ENCODE peak calls at places on chromosome X, in four cellular contexts. One of them, this sample, is unnamed.

GRCh38 chrX:143634701-143635442 is 1.0 kb downstream of the SLITRK4 start:
- DNase-seq in SK-N-SH: no peak
- DNase-seq in K562: no peak
- DNase-seq in HepG2: no peak
- DNase-seq in this sample: no peak

GRCh38 chrX:38232287-38232686 is 11.6 kb upstream of the SRPX start:
- DNase-seq in HepG2: no peak
- DNase-seq in K562: no peak
- DNase-seq in SK-N-SH: no peak
- DNase-seq in this sample: no peak

GRCh38 chrX:148043456-148043855 is 62.3 kb downstream of the FMR1NB start:
- DNase-seq in K562: no peak
- DNase-seq in HepG2: no peak
- DNase-seq in SK-N-SH: no peak
- DNase-seq in this sample: no peak

GRCh38 chrX:78321809-78322208 is 5.6 kb downstream of the CYSLTR1 start:
- DNase-seq in SK-N-SH: no peak
- DNase-seq in K562: no peak
- DNase-seq in HepG2: no peak
- DNase-seq in this sample: no peak

GRCh38 chrX:94057385-94057784 is 383.4 kb downstream of the FAM133A start:
- DNase-seq in K562: no peak
- DNase-seq in SK-N-SH: no peak
- DNase-seq in HepG2: no peak
- DNase-seq in this sample: no peak

GRCh38 chrX:109463729-109464128 is 18.2 kb downstream of the GUCY2F start:
- DNase-seq in HepG2: no peak
- DNase-seq in SK-N-SH: no peak
- DNase-seq in K562: no peak
- DNase-seq in this sample: no peak

GRCh38 chrX:117376460-117376859 is 740.1 kb downstream of the KLHL13 start:
- DNase-seq in HepG2: peak; percentile 2
- DNase-seq in SK-N-SH: no peak
- DNase-seq in K562: no peak
- DNase-seq in this sample: peak; percentile 12

GRCh38 chrX:153885208-153885787 is 675 bp downstream of the L1CAM start:
- DNase-seq in K562: peak; percentile 55
- DNase-seq in SK-N-SH: no peak
- DNase-seq in HepG2: no peak
- DNase-seq in this sample: no peak

GRCh38 chrX:13147758-13148157 is 103.3 kb upstream of the FAM9C start:
- DNase-seq in K562: no peak
- DNase-seq in SK-N-SH: no peak
- DNase-seq in HepG2: no peak
- DNase-seq in this sample: no peak

GRCh38 chrX:11382935-11383334 is 89.7 kb downstream of the AMELX start:
- DNase-seq in SK-N-SH: no peak
- DNase-seq in K562: no peak
- DNase-seq in HepG2: no peak
- DNase-seq in this sample: no peak

GRCh38 chrX:11376163-11376562 is 83.0 kb downstream of the AMELX start:
- DNase-seq in HepG2: no peak
- DNase-seq in SK-N-SH: no peak
- DNase-seq in K562: no peak
- DNase-seq in this sample: no peak

GRCh38 chrX:11380187-11380586 is 87.0 kb downstream of the AMELX start:
- DNase-seq in SK-N-SH: no peak
- DNase-seq in K562: no peak
- DNase-seq in HepG2: no peak
- DNase-seq in this sample: no peak

GRCh38 chrX:11386001-11386523 is 92.8 kb downstream of the AMELX start:
- DNase-seq in HepG2: no peak
- DNase-seq in K562: no peak
- DNase-seq in SK-N-SH: no peak
- DNase-seq in this sample: no peak

GRCh38 chrX:11381464-11381863 is 88.3 kb downstream of the AMELX start:
- DNase-seq in K562: peak; percentile 31
- DNase-seq in SK-N-SH: peak; percentile 20
- DNase-seq in HepG2: peak; percentile 25
- DNase-seq in this sample: peak; percentile 24
- H3K9ac ChIP-seq in K562: no peak overlapping the region
- H3K9ac ChIP-seq in SK-N-SH: no peak overlapping the region
- H3K9ac ChIP-seq in HepG2: no peak overlapping the region
- H3K9ac ChIP-seq in this sample: no peak overlapping the region

GRCh38 chrX:21870494-21870893 is 14.7 kb downstream of the YY2 start:
- DNase-seq in K562: no peak
- DNase-seq in SK-N-SH: no peak
- DNase-seq in HepG2: no peak
- DNase-seq in this sample: no peak

DNA sequence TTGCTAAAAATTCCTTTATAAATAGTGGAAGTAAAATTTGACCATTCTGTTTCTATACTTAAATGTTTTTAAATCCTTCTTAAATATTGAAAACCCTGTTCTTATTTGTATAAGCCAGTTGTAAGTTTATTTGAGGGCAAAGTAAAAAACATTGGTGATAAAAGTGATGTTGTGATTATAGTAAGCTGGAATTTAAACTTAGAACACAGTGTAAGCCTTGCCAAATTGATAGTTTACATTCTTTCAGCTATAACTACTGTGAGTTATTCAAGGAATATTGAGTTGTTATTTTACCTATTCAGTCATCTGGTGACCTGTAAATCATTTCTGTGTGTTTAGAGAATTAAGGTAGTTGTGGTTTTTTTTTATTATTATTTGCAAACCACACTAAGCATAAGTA is 9.6 kb downstream of the YY2 start:
- DNase-seq in K562: no peak
- DNase-seq in SK-N-SH: no peak
- DNase-seq in HepG2: no peak
- DNase-seq in this sample: no peak
- TF ChIP-seq ELF1 in K562: no peak
- TF ChIP-seq ELF1 in SK-N-SH: no peak
- TF ChIP-seq ELF1 in HepG2: no peak
- TF ChIP-seq ELF1 in this sample: no peak

GRCh38 chrX:74291577-74291963 is 12.4 kb upstream of the ZCCHC13 start:
- DNase-seq in HepG2: no peak
- DNase-seq in K562: peak; percentile 21
- DNase-seq in SK-N-SH: no peak
- DNase-seq in this sample: no peak

GRCh38 chrX:74291964-74292891 is 11.8 kb upstream of the ZCCHC13 start:
- DNase-seq in HepG2: peak; percentile 76
- DNase-seq in K562: peak; percentile 89
- DNase-seq in SK-N-SH: peak; percentile 89
- DNase-seq in this sample: peak; percentile 79

GRCh38 chrX:74284391-74284952 is 19.5 kb upstream of the ZCCHC13 start:
- DNase-seq in HepG2: no peak
- DNase-seq in SK-N-SH: no peak
- DNase-seq in K562: no peak
- DNase-seq in this sample: no peak

DNA sequence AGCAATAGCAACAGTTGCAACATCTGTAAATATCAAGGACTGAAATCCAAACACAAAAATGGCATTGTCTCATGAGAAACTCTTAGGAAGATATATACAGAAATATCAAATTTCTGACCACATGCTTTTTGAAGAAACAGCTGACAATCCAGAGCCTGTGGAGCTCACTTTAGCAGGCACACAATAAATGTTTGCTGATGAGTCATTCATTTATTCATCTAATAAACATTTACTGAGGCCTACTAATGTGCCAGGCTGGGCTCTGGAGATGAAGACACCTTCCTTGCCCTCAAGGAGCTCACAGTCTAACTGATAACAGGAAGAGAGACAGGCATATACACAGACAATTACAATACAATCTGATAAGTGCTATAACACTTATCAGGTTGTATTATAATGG is 17.0 kb upstream of the ZCCHC13 start:
- DNase-seq in SK-N-SH: no peak
- DNase-seq in K562: no peak
- DNase-seq in HepG2: peak; percentile 1
- DNase-seq in this sample: no peak
- H4K20me1 ChIP-seq in SK-N-SH: peaks cover 52% of the 10 kb centered on the region
- H4K20me1 ChIP-seq in K562: no peaks in the 10 kb centered on the region
- H4K20me1 ChIP-seq in HepG2: no peaks in the 10 kb centered on the region
- H4K20me1 ChIP-seq in this sample: no peaks in the 10 kb centered on the region

DNA sequence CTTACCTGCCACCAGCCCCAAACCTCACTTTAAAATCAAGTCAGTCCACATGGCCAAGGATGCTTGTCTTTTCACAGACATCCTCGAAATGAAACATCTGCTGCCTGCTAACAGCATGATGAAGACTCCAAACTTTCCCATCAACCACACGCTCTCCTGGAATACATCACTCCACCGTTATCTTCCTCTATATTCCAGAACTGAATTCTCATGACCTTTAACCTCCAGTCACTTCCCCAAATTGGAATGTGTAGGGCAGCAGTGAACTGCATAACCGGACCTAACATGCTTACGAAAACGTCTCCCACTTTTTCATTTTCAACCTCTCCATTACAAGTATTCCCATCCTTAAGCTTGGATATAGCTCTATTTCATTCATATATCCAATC is 30.7 kb upstream of the ZNF41 start:
- DNase-seq in SK-N-SH: no peak
- DNase-seq in HepG2: no peak
- DNase-seq in K562: no peak
- DNase-seq in this sample: no peak
- H3K9ac ChIP-seq in SK-N-SH: no peak overlapping the region
- H3K9ac ChIP-seq in HepG2: no peak overlapping the region
- H3K9ac ChIP-seq in K562: no peak overlapping the region
- H3K9ac ChIP-seq in this sample: no peak overlapping the region

GRCh38 chrX:1164322-1165288 is 47.8 kb downstream of the CRLF2 start:
- DNase-seq in SK-N-SH: peak; percentile 16
- DNase-seq in HepG2: no peak
- DNase-seq in K562: no peak
- DNase-seq in this sample: no peak
- TF ChIP-seq ELF1 in SK-N-SH: no peak
- TF ChIP-seq ELF1 in HepG2: no peak
- TF ChIP-seq ELF1 in K562: no peak
- TF ChIP-seq ELF1 in this sample: no peak

GRCh38 chrX:44891642-44892041 is 18.7 kb downstream of the KDM6A start:
- DNase-seq in K562: no peak
- DNase-seq in HepG2: no peak
- DNase-seq in SK-N-SH: no peak
- DNase-seq in this sample: no peak

GRCh38 chrX:44884944-44885343 is 12.0 kb downstream of the KDM6A start:
- DNase-seq in K562: no peak
- DNase-seq in HepG2: no peak
- DNase-seq in SK-N-SH: no peak
- DNase-seq in this sample: no peak

GRCh38 chrX:44890247-44890646 is 17.3 kb downstream of the KDM6A start:
- DNase-seq in SK-N-SH: no peak
- DNase-seq in K562: no peak
- DNase-seq in HepG2: no peak
- DNase-seq in this sample: no peak

GRCh38 chrX:44889824-44890223 is 16.8 kb downstream of the KDM6A start:
- DNase-seq in SK-N-SH: no peak
- DNase-seq in K562: no peak
- DNase-seq in HepG2: no peak
- DNase-seq in this sample: no peak
- H4K20me1 ChIP-seq in SK-N-SH: peaks cover 89% of the 10 kb centered on the region
- H4K20me1 ChIP-seq in K562: peaks cover 20% of the 10 kb centered on the region
- H4K20me1 ChIP-seq in HepG2: peaks cover 10% of the 10 kb centered on the region
- H4K20me1 ChIP-seq in this sample: no peaks in the 10 kb centered on the region